ENCODE peak calls at places on chromosomes 5 and 9, in six cellular contexts. P, M, I, S, U and Q are unnamed samples.

GRCh38 chr5:103232393-103232999 is 26.1 kb upstream of the MACIR start:
- DNase-seq in I (no peak), S (no peak), M (no peak), U (peak; percentile 51), P (peak; percentile 12), Q (no peak)

GRCh38 chr9:97786341-97786740 is 66.7 kb upstream of the FOXE1 start:
- DNase-seq in I (peak; percentile 71), P (no peak), S (peak; percentile 28), M (no peak), U (no peak), Q (no peak)

GRCh38 chr5:14144586-14145355 is 1.6 kb downstream of the TRIO start:
- DNase-seq in I (peak; percentile 83), S (peak; percentile 66), M (peak; percentile 80), P (peak; percentile 56), U (peak; percentile 79), Q (peak; percentile 72)

GRCh38 chr5:139709587-139710369 is 61.6 kb downstream of the CXXC5 start:
- DNase-seq in M (no peak), P (peak; percentile 75), S (no peak), U (no peak), I (peak; percentile 93), Q (no peak)

GRCh38 chr5:88551724-88552345 is 283.2 kb upstream of the TMEM161B start:
- DNase-seq in P (no peak), I (peak; percentile 70), M (no peak), S (no peak), U (no peak), Q (no peak)

GRCh38 chr5:142845402-142845901 is 75.3 kb downstream of the ARHGAP26 start:
- DNase-seq in S (no peak), I (no peak), P (no peak), U (peak; percentile 44), M (no peak), Q (peak; percentile 77)

GRCh38 chr5:29143266-29143665 is 2050.2 kb upstream of the CDH6 start:
- DNase-seq in P (no peak), I (no peak), U (no peak), S (no peak), M (no peak), Q (no peak)

GRCh38 chr5:72954389-72954788 is 1.5 kb upstream of the FCHO2 start:
- DNase-seq in S (no peak), I (no peak), M (no peak), P (no peak), U (no peak), Q (no peak)

GRCh38 chr5:62931081-62931480 is 352.5 kb downstream of the LRRC70 start:
- DNase-seq in P (no peak), S (no peak), U (no peak), M (no peak), I (no peak), Q (no peak)

GRCh38 chr5:65961644-65962043 is 35.3 kb downstream of the ERBIN start:
- DNase-seq in P (no peak), U (no peak), I (no peak), S (no peak), M (no peak), Q (no peak)

GRCh38 chr5:36444582-36444999 is 142.9 kb upstream of the RANBP3L start:
- DNase-seq in M (no peak), S (peak; percentile 75), I (no peak), P (peak; percentile 38), U (no peak), Q (peak; percentile 86)

GRCh38 chr5:61306531-61307195 is 25.4 kb upstream of the ZSWIM6 start:
- DNase-seq in S (no peak), I (peak; percentile 52), M (no peak), P (no peak), U (no peak), Q (no peak)

GRCh38 chr5:133289686-133290367 is 238.0 kb downstream of the HSPA4 start:
- DNase-seq in U (peak; percentile 22), S (no peak), M (no peak), P (no peak), I (no peak), Q (no peak)

GRCh38 chr5:35024911-35025510 is 22.7 kb downstream of the AGXT2 start:
- DNase-seq in I (no peak), S (no peak), P (no peak), M (no peak), U (no peak), Q (no peak)

GRCh38 chr5:35029333-35029732 is 18.4 kb downstream of the AGXT2 start:
- DNase-seq in M (peak; percentile 65), P (no peak), I (no peak), S (no peak), U (no peak), Q (no peak)

GRCh38 chr5:35023531-35024178 is 24.1 kb downstream of the AGXT2 start:
- DNase-seq in P (no peak), M (no peak), U (no peak), I (no peak), S (no peak), Q (no peak)

GRCh38 chr5:35026941-35027340 is 20.8 kb downstream of the AGXT2 start:
- DNase-seq in S (no peak), I (no peak), M (no peak), P (no peak), U (no peak), Q (no peak)

DNA sequence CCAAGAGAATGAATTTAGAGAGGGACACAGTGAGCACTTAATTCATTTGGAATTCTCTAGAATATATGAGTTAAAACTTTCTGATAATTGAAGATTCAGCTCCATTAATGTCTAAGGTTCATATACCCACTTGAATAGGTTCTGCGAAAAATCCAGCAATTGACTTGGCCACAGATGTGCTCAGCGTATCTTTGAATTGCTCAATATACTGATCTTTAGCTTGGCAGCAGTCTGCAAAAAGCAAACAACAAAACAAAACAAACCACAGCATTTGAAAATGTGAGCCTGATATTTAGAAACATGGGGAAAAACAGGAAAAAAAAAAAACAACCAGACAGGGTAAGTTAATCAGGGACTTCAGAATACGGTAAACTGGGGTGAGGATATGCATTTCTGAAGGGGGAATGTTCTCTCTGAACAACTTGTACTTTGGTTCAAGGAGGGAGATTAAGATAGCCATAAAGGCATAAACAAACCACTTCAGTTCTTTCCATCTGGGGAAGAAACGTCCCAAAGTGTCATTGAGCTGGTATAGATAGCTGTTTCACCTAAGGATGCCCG is 21.4 kb downstream of the AGXT2 start:
- DNase-seq in M (no peak), P (no peak), U (no peak), S (no peak), I (no peak), Q (no peak)
- H3K27ac ChIP-seq in M (no peak overlapping the region), P (no peak overlapping the region), U (no peak overlapping the region), S (peak overlapping the region; percentile 75), I (no peak overlapping the region), Q (no peak overlapping the region)

DNA sequence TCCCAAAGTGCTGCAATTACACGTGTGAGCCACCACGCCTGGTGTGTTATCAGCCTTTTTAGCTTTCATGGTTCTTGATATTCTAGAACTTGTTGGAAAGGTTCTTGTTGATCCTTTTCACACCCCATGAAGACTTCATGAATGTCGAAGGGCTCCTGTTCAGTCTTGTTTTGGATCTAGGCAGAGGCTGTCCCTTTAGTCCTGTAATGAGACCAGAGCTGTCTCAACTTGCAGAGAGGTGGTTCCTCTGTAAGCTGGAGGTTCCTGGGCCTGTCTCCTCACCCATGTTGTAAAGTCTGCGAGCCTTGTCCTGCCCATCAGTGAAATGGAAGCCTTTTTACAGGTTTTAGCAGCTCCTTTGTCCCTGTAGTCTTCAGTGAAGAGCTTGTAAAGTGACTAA is 38.2 kb downstream of the PRRC2B start:
- DNase-seq in I (no peak), U (no peak), M (no peak), S (no peak), P (no peak), Q (no peak)
- H3K4me1 ChIP-seq in I (no peaks in the 10 kb centered on the region), U (peaks cover 6% of the 10 kb centered on the region), M (peaks cover 27% of the 10 kb centered on the region), S (no peaks in the 10 kb centered on the region), P (peaks cover 26% of the 10 kb centered on the region), Q (no peaks in the 10 kb centered on the region)

GRCh38 chr5:161382702-161383101 is 163.8 kb downstream of the GABRB2 start:
- DNase-seq in P (no peak), I (no peak), S (no peak), M (no peak), U (no peak), Q (no peak)
- H3K4me3 ChIP-seq in P (no peak overlapping the region), I (no peak overlapping the region), S (no peak overlapping the region), M (no peak overlapping the region), U (no peak overlapping the region), Q (no peak overlapping the region)

GRCh38 chr9:112422417-112423148 is 42.7 kb downstream of the HSDL2 start:
- DNase-seq in P (no peak), U (no peak), I (no peak), S (no peak), M (no peak), Q (no peak)

DNA sequence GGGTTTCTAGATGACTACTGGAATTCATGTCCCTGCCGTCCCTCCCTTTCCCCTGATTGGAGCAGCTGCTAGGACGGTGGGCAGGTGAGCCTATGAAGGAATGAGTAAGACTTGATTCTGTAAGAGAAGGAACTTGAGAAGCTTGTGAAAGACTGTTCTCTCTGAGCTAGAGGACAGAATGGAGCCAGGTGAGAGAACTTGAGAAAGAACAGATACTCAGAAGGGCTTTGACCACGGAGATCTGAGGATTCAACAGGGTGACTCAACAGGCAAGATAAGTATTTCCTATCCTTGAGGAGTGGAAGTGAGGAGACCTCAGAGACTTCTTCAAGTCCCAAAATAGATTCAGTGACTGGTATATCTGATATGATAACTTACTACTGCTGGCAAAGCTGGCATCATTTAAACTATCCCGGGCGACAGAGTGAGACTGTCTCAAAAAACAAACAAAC is 41.9 kb downstream of the HSDL2 start:
- DNase-seq in M (peak; percentile 59), P (no peak), I (no peak), U (no peak), S (no peak), Q (no peak)
- H3K27ac ChIP-seq in M (peak overlapping the region; percentile 71), P (no peak overlapping the region), I (no peak overlapping the region), U (no peak overlapping the region), S (no peak overlapping the region), Q (no peak overlapping the region)

DNA sequence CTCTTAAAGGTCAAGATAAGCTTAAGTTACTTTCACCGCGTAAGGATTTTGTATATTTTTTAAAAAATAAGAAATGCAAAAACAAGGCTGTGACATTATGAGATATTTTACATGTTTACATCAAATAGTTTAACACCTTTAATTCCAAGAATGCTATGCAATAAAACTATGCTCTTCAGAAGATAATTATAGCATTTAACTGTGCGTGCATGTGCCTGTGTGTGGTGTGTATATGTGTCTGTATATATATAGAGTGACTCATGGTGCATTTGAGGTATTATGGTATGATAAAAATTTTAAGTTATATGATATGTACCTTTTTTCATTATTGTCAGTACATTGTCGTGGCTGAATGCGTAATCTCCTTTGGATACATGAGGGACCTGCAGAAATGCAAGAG is 539.3 kb downstream of the PDE4D start:
- DNase-seq in M (no peak), U (no peak), P (no peak), I (no peak), S (no peak), Q (no peak)
- H3K4me1 ChIP-seq in M (peaks cover 49% of the 10 kb centered on the region), U (peaks cover 28% of the 10 kb centered on the region), P (peaks cover 15% of the 10 kb centered on the region), I (peaks cover 9% of the 10 kb centered on the region), S (no peaks in the 10 kb centered on the region), Q (no peaks in the 10 kb centered on the region)

DNA sequence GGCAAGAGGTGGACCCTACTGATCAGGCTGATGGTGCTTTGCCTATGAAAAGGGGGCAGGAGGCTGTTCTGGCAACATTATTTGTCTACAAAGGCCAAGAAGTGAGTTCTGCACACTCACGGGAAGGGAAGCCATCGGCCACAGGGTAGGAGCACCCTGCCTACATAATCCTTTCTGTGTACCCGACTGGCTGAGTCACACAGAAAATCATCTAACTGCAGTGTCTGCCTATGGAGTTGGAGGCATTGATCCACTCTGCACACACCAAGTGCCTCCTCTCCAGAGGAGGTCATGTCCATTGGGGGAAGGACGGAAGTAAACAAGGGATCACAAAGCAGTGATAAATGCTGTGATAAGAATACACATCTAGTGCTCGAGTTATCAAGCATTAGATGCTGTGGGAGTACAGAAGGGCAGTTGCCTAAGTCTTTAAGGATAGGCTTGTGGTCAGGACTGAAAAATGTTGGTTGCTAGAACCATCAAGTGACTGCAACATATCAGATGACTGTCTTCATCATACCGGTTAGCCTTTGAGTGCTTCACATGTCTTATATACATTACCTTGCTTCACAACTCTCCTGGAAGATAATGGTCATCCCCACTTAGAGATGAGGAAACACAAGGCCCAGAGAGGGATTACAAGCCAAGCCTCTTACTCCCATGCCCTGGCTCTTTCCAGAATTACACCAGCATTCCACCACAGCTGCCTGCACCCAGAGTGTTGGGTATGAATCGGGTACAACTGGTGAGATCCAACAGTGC is 1.3 kb upstream of the SLC2A8 start:
- DNase-seq in I (no peak), S (no peak), M (no peak), P (no peak), U (no peak), Q (no peak)
- H3K4me3 ChIP-seq in I (peak overlapping the region; percentile 80), S (no peak overlapping the region), M (peak overlapping the region; percentile 94), P (peak overlapping the region; percentile 81), U (peak overlapping the region; percentile 37), Q (no peak overlapping the region)